ENCODE peak calls at places on chromosomes 3 and 15, in four cellular contexts. F, W, J and H are unnamed samples.

GRCh38 chr3:170372190-170372879 is 14.8 kb downstream of the SKIL start:
- DNase-seq in F (no peak), W (no peak), J (no peak), H (no peak)

GRCh38 chr3:187191271-187191670 is 6.0 kb upstream of the RTP1 start:
- DNase-seq in F (no peak), W (no peak), J (no peak), H (no peak)

GRCh38 chr3:137765310-137766033 is 1.4 kb downstream of the SOX14 start:
- DNase-seq in F (no peak), W (no peak), J (no peak), H (peak)

GRCh38 chr3:12139111-12139511 is 19.6 kb downstream of the TIMP4 start:
- DNase-seq in F (no peak), W (peak), J (no peak), H (peak)

GRCh38 chr3:36653095-36653494 is 111.3 kb downstream of the DCLK3 start:
- DNase-seq in F (no peak), W (no peak), J (no peak), H (no peak)

GRCh38 chr3:184284696-184285095 is 8.9 kb downstream of the ECE2 start:
- DNase-seq in F (peak), W (peak), J (no peak), H (peak)

GRCh38 chr3:187287231-187287630 is 4.3 kb downstream of the MASP1 start:
- DNase-seq in F (no peak), W (no peak), J (no peak), H (no peak)

GRCh38 chr15:88249220-88249619 is 7.3 kb downstream of the NTRK3 start:
- DNase-seq in F (no peak), W (no peak), J (no peak), H (no peak)

GRCh38 chr15:34682673-34683072 is 72.1 kb downstream of the GJD2 start:
- DNase-seq in F (no peak), W (no peak), J (no peak), H (no peak)

GRCh38 chr3:12579919-12580318 is 23.0 kb downstream of the MKRN2 start:
- DNase-seq in F (no peak), W (no peak), J (no peak), H (no peak)

GRCh38 chr3:158918008-158918407 is 116.2 kb downstream of the MFSD1 start:
- DNase-seq in F (peak), W (peak), J (no peak), H (peak)

GRCh38 chr15:59406446-59406845 is 31.5 kb upstream of the FAM81A start:
- DNase-seq in F (no peak), W (no peak), J (no peak), H (no peak)

GRCh38 chr3:89859738-89860137 is 752.3 kb downstream of the EPHA3 start:
- DNase-seq in F (no peak), W (no peak), J (no peak), H (peak)

GRCh38 chr15:63241316-63241715 is 36.1 kb upstream of the APH1B start:
- DNase-seq in F (no peak), W (no peak), J (no peak), H (no peak)

GRCh38 chr15:43796566-43796965 is 3.5 kb downstream of the SERINC4 start:
- DNase-seq in F (no peak), W (no peak), J (no peak), H (no peak)
- TF ChIP-seq POLR2AphosphoS5 in F (peak), W (peak), J (peak), H (no peak)

GRCh38 chr3:87626471-87626995 is 350.1 kb upstream of the POU1F1 start:
- DNase-seq in F (no peak), W (no peak), J (no peak), H (no peak)
- TF ChIP-seq JUNB in F (no peak), W (no peak), J (no peak), H (no peak)

DNA sequence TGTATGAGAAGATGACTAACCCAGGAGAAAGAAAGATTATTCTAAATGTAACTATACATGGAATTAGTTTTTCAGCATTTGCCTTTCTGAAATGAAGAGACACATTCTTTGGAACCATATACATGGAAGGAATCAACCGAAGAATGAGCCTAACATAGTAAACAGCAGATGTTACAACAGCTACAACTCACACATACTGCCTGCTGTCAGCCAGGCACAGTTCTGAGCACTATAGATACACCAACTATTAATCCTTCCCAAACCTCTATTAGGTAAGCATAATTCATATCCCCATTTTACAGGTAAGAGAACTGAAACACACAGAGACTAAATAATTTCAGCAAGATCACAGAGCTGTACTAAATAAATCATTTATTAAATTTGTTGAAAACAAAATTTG is 840.0 kb downstream of the ROBO1 start:
- DNase-seq in F (no peak), W (no peak), J (no peak), H (no peak)
- TF ChIP-seq POLR2AphosphoS5 in F (no peak), W (no peak), J (no peak), H (no peak)

DNA sequence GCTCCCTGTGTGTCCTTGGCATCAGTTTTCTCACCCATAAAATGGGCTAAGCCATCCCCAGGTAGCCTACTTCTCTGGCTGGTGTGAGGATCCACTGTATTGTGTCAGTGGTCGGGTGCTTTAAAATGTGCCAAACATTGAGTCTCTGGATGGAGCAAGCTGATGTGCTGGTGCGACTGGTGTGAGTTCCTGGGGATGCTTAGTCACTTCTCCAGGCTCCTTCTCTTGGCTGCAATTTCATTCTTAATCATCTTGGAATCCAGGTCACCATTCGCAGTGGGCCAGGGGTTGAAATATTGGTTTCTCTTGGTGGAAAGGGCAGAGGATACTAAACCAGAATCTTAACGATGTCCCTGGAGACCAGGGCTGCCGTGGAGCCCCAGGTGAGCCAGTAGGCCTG is 29.3 kb downstream of the SCN5A start:
- DNase-seq in F (no peak), W (no peak), J (no peak), H (no peak)
- TF ChIP-seq JUNB in F (no peak), W (no peak), J (no peak), H (no peak)

GRCh38 chr15:41581110-41581509 is 22.1 kb downstream of the TYRO3 start:
- DNase-seq in F (peak), W (no peak), J (no peak), H (peak)

GRCh38 chr15:41583795-41584194 is 24.8 kb downstream of the TYRO3 start:
- DNase-seq in F (no peak), W (peak), J (no peak), H (no peak)

GRCh38 chr15:41584636-41585139 is 25.7 kb downstream of the TYRO3 start:
- DNase-seq in F (no peak), W (no peak), J (no peak), H (peak)

GRCh38 chr15:41585140-41586047 is 26.4 kb downstream of the TYRO3 start:
- DNase-seq in F (no peak), W (no peak), J (no peak), H (peak)
- TF ChIP-seq POLR2AphosphoS5 in F (no peak), W (no peak), J (no peak), H (no peak)